ENCODE peak calls at places on chromosomes 4 and X, in eight cellular contexts. I, R, K, Y, S, Q, O and L are unnamed samples.

GRCh38 chr4:6410078-6410477 is 62.3 kb downstream of the PPP2R2C start:
- DNase-seq in I (no peak), R (no peak), K (peak), Y (peak), S (no peak), Q (no peak), O (no peak), L (peak)

GRCh38 chrX:20620301-20620700 is 353.6 kb upstream of the RPS6KA3 start:
- DNase-seq in I (no peak), R (no peak), K (no peak), Y (no peak), S (peak), Q (no peak), O (no peak), L (no peak)

GRCh38 chrX:148047216-148047615 is 66.1 kb downstream of the FMR1NB start:
- DNase-seq in I (no peak), R (no peak), K (no peak), Y (no peak), S (no peak), Q (no peak), O (no peak), L (no peak)

GRCh38 chr4:22478426-22478825 is 37.4 kb downstream of the ADGRA3 start:
- DNase-seq in I (no peak), R (no peak), K (no peak), Y (no peak), S (no peak), Q (no peak), O (peak), L (no peak)

GRCh38 chr4:61619528-61619927 is 419.4 kb downstream of the ADGRL3 start:
- DNase-seq in I (no peak), R (no peak), K (no peak), Y (no peak), S (no peak), Q (no peak), O (no peak), L (no peak)

GRCh38 chrX:31038585-31039326 is 33.1 kb downstream of the FTHL17 start:
- DNase-seq in I (no peak), R (no peak), K (no peak), Y (no peak), S (peak), Q (no peak), O (peak), L (no peak)

GRCh38 chr4:156756118-156756517 is 215.5 kb downstream of the PDGFC start:
- DNase-seq in I (no peak), R (no peak), K (no peak), Y (no peak), S (peak), Q (no peak), O (no peak), L (no peak)

GRCh38 chr4:147833254-147833653 is 101.4 kb downstream of the ARHGAP10 start:
- DNase-seq in I (no peak), R (no peak), K (no peak), Y (no peak), S (no peak), Q (no peak), O (no peak), L (no peak)

GRCh38 chr4:87506974-87507701 is 22.0 kb downstream of the SPARCL1 start:
- DNase-seq in I (no peak), R (peak), K (no peak), Y (no peak), S (peak), Q (no peak), O (no peak), L (no peak)

GRCh38 chrX:38803286-38803608 is 2.0 kb downstream of the MID1IP1 start:
- DNase-seq in I (no peak), R (no peak), K (no peak), Y (no peak), S (no peak), Q (no peak), O (peak), L (no peak)

GRCh38 chr4:66923081-66923865 is 622.0 kb downstream of the CENPC start:
- DNase-seq in I (no peak), R (no peak), K (no peak), Y (no peak), S (no peak), Q (no peak), O (no peak), L (no peak)

GRCh38 chrX:124421898-124422622 is 75.7 kb downstream of the SH2D1A start:
- DNase-seq in I (no peak), R (no peak), K (no peak), Y (no peak), S (no peak), Q (no peak), O (no peak), L (no peak)

GRCh38 chr4:128770807-128771206 is 38.7 kb upstream of the JADE1 start:
- DNase-seq in I (no peak), R (no peak), K (no peak), Y (no peak), S (peak), Q (no peak), O (no peak), L (no peak)

GRCh38 chrX:21674430-21675186 is 16.5 kb upstream of the KLHL34 start:
- DNase-seq in I (no peak), R (no peak), K (no peak), Y (no peak), S (no peak), Q (no peak), O (no peak), L (no peak)

GRCh38 chr4:1910643-1911042 is 39.5 kb downstream of the NSD2 start:
- DNase-seq in I (no peak), R (no peak), K (no peak), Y (no peak), S (peak), Q (no peak), O (peak), L (no peak)

GRCh38 chr4:80133240-80133783 is 60.3 kb upstream of the ANTXR2 start:
- DNase-seq in I (no peak), R (no peak), K (no peak), Y (no peak), S (no peak), Q (no peak), O (no peak), L (no peak)

GRCh38 chr4:114173968-114174367 is 194.5 kb upstream of the ARSJ start:
- DNase-seq in I (no peak), R (no peak), K (no peak), Y (no peak), S (no peak), Q (no peak), O (no peak), L (no peak)

DNA sequence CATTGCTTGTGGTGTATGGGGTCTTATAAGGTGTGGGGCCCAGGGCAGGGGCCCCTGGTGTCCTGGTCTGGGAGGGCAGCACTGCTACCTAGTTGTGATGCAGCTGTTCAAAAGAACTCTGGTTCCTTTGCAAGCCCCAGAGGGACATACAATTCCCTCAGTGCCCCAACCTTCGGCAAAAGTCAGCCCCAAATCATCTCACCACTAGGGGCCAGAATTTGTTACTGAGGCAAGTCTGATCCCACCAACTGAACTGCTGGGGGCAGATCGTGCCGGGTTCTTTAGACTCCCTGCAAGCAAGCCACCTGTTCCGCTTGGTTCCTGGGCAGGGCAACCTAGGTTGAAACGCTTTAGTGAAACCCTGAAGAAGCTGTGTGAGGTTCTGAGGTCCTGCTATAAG is 180.1 kb upstream of the S100G start:
- DNase-seq in I (no peak), R (no peak), K (no peak), Y (no peak), S (no peak), Q (no peak), O (no peak), L (no peak)
- TF ChIP-seq CTCF in I (no peak), R (no peak), K (no peak), Y (no peak), S (peak), Q (no peak), O (no peak), L (no peak)

GRCh38 chrX:40471965-40472648 is 108.7 kb upstream of the ATP6AP2 start:
- DNase-seq in I (no peak), R (peak), K (peak), Y (no peak), S (peak), Q (no peak), O (peak), L (no peak)
- TF ChIP-seq CTCF in I (peak), R (peak), K (peak), Y (no peak), S (no peak), Q (no peak), O (peak), L (no peak)

GRCh38 chr4:24584175-24584850 is at the start of gene DHX15:
- DNase-seq in I (peak), R (peak), K (peak), Y (peak), S (peak), Q (peak), O (peak), L (peak)
- TF ChIP-seq CTCF in I (no peak), R (peak), K (no peak), Y (no peak), S (no peak), Q (no peak), O (no peak), L (no peak)

DNA sequence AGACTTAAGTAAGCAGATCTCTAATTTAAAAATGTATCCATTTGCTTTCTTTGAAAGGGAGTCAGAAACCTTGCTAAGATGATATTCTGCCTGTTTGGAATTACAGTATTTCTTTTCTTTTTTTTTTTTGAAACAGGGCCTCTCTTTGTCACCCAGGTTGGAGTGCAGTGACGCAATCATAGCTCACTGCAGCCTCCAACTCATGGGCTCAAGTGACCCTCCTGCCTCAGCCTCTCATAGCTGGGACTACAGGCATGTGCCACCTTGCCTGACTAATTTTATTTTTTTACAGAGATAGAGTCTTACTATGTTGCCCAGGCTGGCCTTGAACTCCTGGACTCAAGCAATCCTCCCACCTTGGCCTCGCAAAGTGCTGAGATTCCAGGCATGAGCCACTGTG is 40.0 kb downstream of the ANAPC4 start:
- DNase-seq in I (no peak), R (no peak), K (no peak), Y (no peak), S (no peak), Q (no peak), O (no peak), L (no peak)
- TF ChIP-seq CTCF in I (no peak), R (no peak), K (no peak), Y (no peak), S (no peak), Q (no peak), O (no peak), L (no peak)

GRCh38 chrX:72001906-72002305 is 91.3 kb downstream of the NHSL2 start:
- DNase-seq in I (no peak), R (no peak), K (no peak), Y (no peak), S (no peak), Q (no peak), O (no peak), L (no peak)

GRCh38 chrX:72002886-72003285 is 92.2 kb downstream of the NHSL2 start:
- DNase-seq in I (no peak), R (peak), K (no peak), Y (no peak), S (no peak), Q (no peak), O (no peak), L (no peak)

GRCh38 chrX:72006461-72006860 is 95.8 kb downstream of the NHSL2 start:
- DNase-seq in I (no peak), R (no peak), K (no peak), Y (no peak), S (no peak), Q (no peak), O (no peak), L (no peak)

GRCh38 chrX:72005046-72005445 is 94.4 kb downstream of the NHSL2 start:
- DNase-seq in I (no peak), R (no peak), K (no peak), Y (no peak), S (no peak), Q (no peak), O (no peak), L (no peak)

GRCh38 chrX:72003811-72004750 is 93.4 kb downstream of the NHSL2 start:
- DNase-seq in I (peak), R (peak), K (no peak), Y (no peak), S (peak), Q (peak), O (no peak), L (peak)
- TF ChIP-seq CTCF in I (no peak), R (peak), K (no peak), Y (no peak), S (no peak), Q (no peak), O (peak), L (peak)